ENCODE peak calls at places on chromosomes 1 and 21, in four cellular contexts. N is activated naive CD4-positive, alpha-beta T cell treated with anti-CD3 and anti-CD28 coated beads, Interleukin-2, amount 50 U/mL, for 72 hours; G is left cardiac atrium; H is activated gamma-delta T cell treated with Interleukin-2 at 50 U/mL for 16 hours. C is an unnamed sample.

GRCh38 chr21:42021751-42022430 is 11.7 kb upstream of the ZBTB21 start:
- DNase-seq in G (no peak), H (no peak), N (no peak), C (no peak)

GRCh38 chr1:41504126-41505035 is 19.9 kb upstream of the EDN2 start:
- DNase-seq in H (no peak), G (no peak), N (no peak), C (no peak)

GRCh38 chr1:3306583-3307285 is 147.7 kb upstream of the ARHGEF16 start:
- DNase-seq in H (no peak), N (no peak), G (no peak), C (no peak)

GRCh38 chr1:228810855-228811654 is 75.8 kb downstream of the RHOU start:
- DNase-seq in H (no peak), N (no peak), G (no peak), C (no peak)

GRCh38 chr1:68959631-68960030 is 462.7 kb upstream of the DEPDC1 start:
- DNase-seq in N (no peak), G (no peak), H (no peak), C (no peak)

GRCh38 chr1:180397190-180397589 is 105.2 kb downstream of the ACBD6 start:
- DNase-seq in G (no peak), N (no peak), H (no peak), C (no peak)

GRCh38 chr1:29889776-29890175 is 653.5 kb downstream of the PTPRU start:
- DNase-seq in H (no peak), N (no peak), G (no peak), C (peak; percentile 5)

GRCh38 chr1:224377676-224378006 is 21.0 kb downstream of the CNIH4 start:
- DNase-seq in H (no peak), N (peak; percentile 62), G (no peak), C (no peak)

GRCh38 chr1:206880310-206880709 is 14.9 kb downstream of the IL20 start:
- DNase-seq in G (no peak), H (no peak), N (no peak), C (no peak)

GRCh38 chr21:39564200-39564599 is 48.5 kb upstream of the B3GALT5 start:
- DNase-seq in N (no peak), H (no peak), G (peak; percentile 50), C (no peak)

GRCh38 chr1:89169166-89169565 is 6.6 kb downstream of the GBP7 start:
- DNase-seq in H (no peak), N (no peak), G (no peak), C (no peak)

GRCh38 chr1:54488831-54489626 is 59.0 kb upstream of the ACOT11 start:
- DNase-seq in N (peak; percentile 78), G (peak; percentile 83), H (peak; percentile 67), C (peak; percentile 86)

GRCh38 chr1:12555411-12556367 is 62.3 kb downstream of the DHRS3 start:
- DNase-seq in N (no peak), G (no peak), H (no peak), C (no peak)

GRCh38 chr1:51569284-51570062 is 47.4 kb upstream of the OSBPL9 start:
- DNase-seq in H (peak; percentile 5), G (no peak), N (no peak), C (peak; percentile 62)

GRCh38 chr1:221740941-221741363 is 937 bp downstream of the DUSP10 start:
- DNase-seq in G (no peak), N (no peak), H (no peak), C (no peak)

GRCh38 chr1:44777547-44777946 is 2.2 kb downstream of the RPS8 start:
- DNase-seq in N (no peak), H (no peak), G (no peak), C (no peak)

GRCh38 chr1:168786476-168787330 is 57.7 kb upstream of the DPT start:
- DNase-seq in N (no peak), G (no peak), H (no peak), C (no peak)

GRCh38 chr1:62241357-62242131 is 46.9 kb downstream of the L1TD1 start:
- DNase-seq in H (no peak), G (no peak), N (no peak), C (no peak)

GRCh38 chr1:199242162-199242561 is 603.3 kb downstream of the PTPRC start:
- DNase-seq in G (no peak), N (no peak), H (no peak), C (no peak)

GRCh38 chr1:183029591-183030000 is 6.4 kb downstream of the LAMC1 start:
- DNase-seq in G (no peak), N (no peak), H (no peak), C (no peak)

GRCh38 chr1:220483700-220484099 is 44.2 kb upstream of the MARK1 start:
- DNase-seq in N (no peak), G (peak; percentile 27), H (no peak), C (no peak)

GRCh38 chr1:27785763-27786162 is 12.7 kb downstream of the STX12 start:
- DNase-seq in H (no peak), N (no peak), G (no peak), C (no peak)

GRCh38 chr1:159214149-159214760 is 9.6 kb downstream of the ACKR1 start:
- DNase-seq in N (no peak), H (peak; percentile 22), G (peak; percentile 36), C (peak; percentile 67)

GRCh38 chr21:43913928-43914327 is 48.9 kb downstream of the AGPAT3 start:
- DNase-seq in H (no peak), G (no peak), N (no peak), C (no peak)

GRCh38 chr1:207414606-207415108 is 39.5 kb upstream of the CR2 start:
- DNase-seq in N (no peak), H (no peak), G (no peak), C (no peak)

GRCh38 chr1:12604114-12604874 is 13.7 kb downstream of the DHRS3 start:
- DNase-seq in N (peak; percentile 62), H (peak; percentile 63), G (peak; percentile 76), C (no peak)